ENCODE peak calls at places on chromosomes 4 and X, in six cellular contexts. R, H, O, I, N and J are unnamed samples.

GRCh38 chrX:151776113-151776790 is 41.7 kb downstream of the CNGA2 start:
- DNase-seq in H (no peak), N (no peak), O (no peak), I (no peak), R (no peak), J (no peak)

GRCh38 chrX:17635231-17635630 is 102.1 kb upstream of the SCML1 start:
- DNase-seq in N (no peak), R (peak), I (no peak), H (peak), O (peak), J (peak)

GRCh38 chrX:3268804-3269203 is 77.6 kb downstream of the MXRA5 start:
- DNase-seq in I (no peak), N (no peak), R (no peak), H (no peak), O (no peak), J (no peak)

GRCh38 chrX:9662148-9662547 is 103.5 kb downstream of the GPR143 start:
- DNase-seq in R (peak), O (no peak), N (no peak), H (no peak), I (no peak), J (peak)

GRCh38 chr4:80560337-80560736 is 224.8 kb downstream of the CFAP299 start:
- DNase-seq in H (no peak), N (no peak), R (no peak), I (no peak), O (no peak), J (no peak)

GRCh38 chrX:74232859-74233258 is 71.1 kb upstream of the ZCCHC13 start:
- DNase-seq in N (no peak), I (no peak), H (peak), O (no peak), R (peak), J (peak)

GRCh38 chr4:147339116-147339515 is 141.8 kb upstream of the EDNRA start:
- DNase-seq in R (peak), H (no peak), O (no peak), N (no peak), I (no peak), J (no peak)

GRCh38 chrX:64202808-64203320 is 2.6 kb downstream of the AMER1 start:
- DNase-seq in H (no peak), I (no peak), O (no peak), N (no peak), R (peak), J (peak)

GRCh38 chr4:76429636-76430035 is 5.4 kb upstream of the SHROOM3 start:
- DNase-seq in N (peak), I (no peak), O (no peak), H (no peak), R (no peak), J (no peak)

GRCh38 chr4:156190606-156191005 is 236.9 kb upstream of the CTSO start:
- DNase-seq in N (no peak), I (no peak), O (no peak), H (no peak), R (peak), J (peak)

GRCh38 chrX:33133320-33133719 is 78.0 kb downstream of the DMD start:
- DNase-seq in R (no peak), N (no peak), O (no peak), I (no peak), H (no peak), J (peak)

GRCh38 chr4:104446431-104446925 is 48.2 kb downstream of the CXXC4 start:
- DNase-seq in I (no peak), R (no peak), H (no peak), O (no peak), N (no peak), J (no peak)

GRCh38 chrX:24619647-24620046 is 27.5 kb downstream of the PCYT1B start:
- DNase-seq in O (peak), I (no peak), H (peak), N (no peak), R (peak), J (peak)

GRCh38 chr4:102730968-102731533 is 29.7 kb downstream of the MANBA start:
- DNase-seq in N (no peak), R (no peak), I (no peak), O (no peak), H (no peak), J (no peak)

GRCh38 chrX:6813836-6814370 is 279.0 kb upstream of the VCX3A start:
- DNase-seq in N (no peak), I (no peak), O (peak), H (no peak), R (peak), J (no peak)

GRCh38 chrX:130799393-130799792 is 103.6 kb downstream of the ENOX2 start:
- DNase-seq in H (no peak), R (peak), I (no peak), N (no peak), O (no peak), J (peak)

GRCh38 chr4:154390324-154390723 is 101.3 kb downstream of the DCHS2 start:
- DNase-seq in I (no peak), H (no peak), O (no peak), N (no peak), R (no peak), J (no peak)

GRCh38 chr4:56410247-56410646 is 23.0 kb upstream of the AASDH start:
- DNase-seq in N (no peak), H (peak), I (peak), O (peak), R (peak), J (peak)

GRCh38 chr4:172802041-172802440 is 366.6 kb upstream of the GALNT7 start:
- DNase-seq in R (no peak), O (no peak), I (no peak), N (no peak), H (no peak), J (no peak)

GRCh38 chr4:88528861-88529260 is 5.3 kb upstream of the PYURF start:
- DNase-seq in R (no peak), H (no peak), I (no peak), O (no peak), N (no peak), J (peak)

GRCh38 chr4:147049940-147050852 is 104.5 kb upstream of the TTC29 start:
- DNase-seq in O (peak), R (peak), I (peak), N (no peak), H (no peak), J (peak)

GRCh38 chrX:39165185-39165584 is 363.9 kb downstream of the MID1IP1 start:
- DNase-seq in I (no peak), H (no peak), N (no peak), O (no peak), R (no peak), J (no peak)

GRCh38 chrX:124098089-124098488 is 136.6 kb downstream of the STAG2 start:
- DNase-seq in N (peak), O (peak), H (no peak), I (no peak), R (peak), J (peak)

GRCh38 chr4:864456-865120 is 38.7 kb upstream of the CPLX1 start:
- DNase-seq in N (no peak), H (no peak), I (no peak), R (no peak), O (no peak), J (no peak)

GRCh38 chr4:78656968-78657445 is 105.4 kb downstream of the ANXA3 start:
- DNase-seq in R (no peak), I (no peak), O (no peak), N (peak), H (no peak), J (no peak)

GRCh38 chr4:170420255-170420693 is 330.5 kb upstream of the AADAT start:
- DNase-seq in R (no peak), I (no peak), O (no peak), H (no peak), N (no peak), J (peak)

GRCh38 chr4:17385403-17385802 is 126.5 kb downstream of the QDPR start:
- DNase-seq in R (peak), O (peak), N (peak), H (no peak), I (no peak), J (peak)

GRCh38 chr4:100075056-100075455 is 115.2 kb downstream of the DDIT4L start:
- DNase-seq in R (no peak), I (no peak), O (no peak), H (no peak), N (no peak), J (peak)

GRCh38 chr4:140648716-140649115 is 80.0 kb upstream of the UCP1 start:
- DNase-seq in O (no peak), H (no peak), N (no peak), R (no peak), I (no peak), J (no peak)

GRCh38 chrX:75365243-75365975 is 91.5 kb downstream of the UPRT start:
- DNase-seq in O (no peak), I (no peak), N (no peak), H (no peak), R (peak), J (no peak)

GRCh38 chrX:22135994-22136684 is 104.0 kb downstream of the PHEX start:
- DNase-seq in O (peak), I (no peak), N (peak), H (peak), R (peak), J (peak)

GRCh38 chrX:22134681-22135080 is 102.6 kb downstream of the PHEX start:
- DNase-seq in N (no peak), I (no peak), R (peak), H (peak), O (no peak), J (peak)

GRCh38 chrX:22135171-22135711 is 103.1 kb downstream of the PHEX start:
- DNase-seq in N (peak), R (peak), O (peak), H (peak), I (no peak), J (peak)

GRCh38 chrX:22141061-22141460 is 108.9 kb downstream of the PHEX start:
- DNase-seq in I (no peak), N (no peak), H (no peak), O (no peak), R (no peak), J (no peak)

DNA sequence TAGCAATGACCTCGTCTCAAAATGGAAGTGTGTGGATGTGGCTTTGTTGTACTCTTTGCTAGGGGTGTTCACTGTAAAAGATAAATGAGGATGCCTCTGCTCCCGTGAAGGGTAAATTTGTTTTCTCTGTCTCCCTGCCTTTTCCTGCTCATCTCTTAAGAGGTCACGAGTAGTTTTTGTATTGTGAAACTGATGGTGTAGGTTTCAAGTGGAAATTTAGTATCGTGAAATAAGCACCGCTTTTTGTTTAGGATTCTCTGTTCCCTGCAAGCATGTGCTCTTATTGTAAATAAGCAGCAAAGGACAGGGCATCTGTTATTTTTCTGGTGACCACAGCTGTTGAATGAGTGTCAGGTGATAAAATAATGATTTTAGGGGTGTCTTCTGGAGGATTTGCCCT is 104.6 kb downstream of the PHEX start:
- DNase-seq in N (no peak), I (no peak), O (no peak), H (no peak), R (no peak), J (no peak)
- H3K4me3 ChIP-seq in N (no peak), I (no peak), O (no peak), H (no peak), R (no peak), J (no peak)

GRCh38 chr4:7902826-7903225 is 36.8 kb downstream of the AFAP1 start:
- DNase-seq in R (no peak), H (no peak), I (no peak), N (no peak), O (no peak), J (no peak)
- H3K4me3 ChIP-seq in R (no peak), H (peak), I (no peak), N (no peak), O (no peak), J (no peak)

GRCh38 chrX:70476166-70476933 is 31.7 kb downstream of the DLG3 start:
- DNase-seq in R (no peak), H (no peak), O (no peak), N (no peak), I (no peak), J (no peak)

GRCh38 chrX:70476934-70477733 is 32.5 kb downstream of the DLG3 start:
- DNase-seq in H (no peak), N (no peak), R (peak), I (no peak), O (no peak), J (peak)

GRCh38 chrX:70479197-70479969 is 34.7 kb downstream of the DLG3 start:
- DNase-seq in O (no peak), H (no peak), R (peak), I (no peak), N (no peak), J (peak)

GRCh38 chrX:70478521-70478920 is 33.9 kb downstream of the DLG3 start:
- DNase-seq in I (no peak), O (no peak), N (no peak), R (no peak), H (no peak), J (no peak)

GRCh38 chrX:70477734-70478075 is 33.1 kb downstream of the DLG3 start:
- DNase-seq in I (no peak), H (no peak), N (no peak), O (no peak), R (no peak), J (no peak)
- H3K4me3 ChIP-seq in I (no peak), H (no peak), N (no peak), O (no peak), R (no peak), J (no peak)

GRCh38 chr4:122785099-122785498 is 41.5 kb upstream of the FGF2 start:
- DNase-seq in N (no peak), O (no peak), I (no peak), H (no peak), R (no peak), J (no peak)

GRCh38 chr4:122787940-122788339 is 38.7 kb upstream of the FGF2 start:
- DNase-seq in O (no peak), H (no peak), R (no peak), I (no peak), N (no peak), J (no peak)

GRCh38 chr4:122788935-122789334 is 37.7 kb upstream of the FGF2 start:
- DNase-seq in H (no peak), I (no peak), O (no peak), R (no peak), N (no peak), J (no peak)

GRCh38 chr4:122784261-122784660 is 42.4 kb upstream of the FGF2 start:
- DNase-seq in H (no peak), I (no peak), O (no peak), R (no peak), N (no peak), J (no peak)

GRCh38 chr4:122783301-122784215 is 43.1 kb upstream of the FGF2 start:
- DNase-seq in I (peak), R (peak), H (no peak), O (peak), N (no peak), J (peak)
- H3K4me3 ChIP-seq in I (no peak), R (no peak), H (no peak), O (no peak), N (no peak), J (no peak)